ENCODE peak calls at places on chromosomes 5 and 9, in ten cellular contexts. O, G, A, E, L, D, K, Z, N and B are unnamed samples.

GRCh38 chr9:127344373-127344995 is 52.5 kb upstream of the SLC2A8 start:
- DNase-seq in O (no peak), Z (no peak), N (no peak), G (peak), L (peak), D (no peak), K (no peak), A (no peak), E (no peak), B (peak)

GRCh38 chr9:99095565-99095964 is 9.3 kb upstream of the TGFBR1 start:
- DNase-seq in O (no peak), D (no peak), K (no peak), G (no peak), N (no peak), A (no peak), E (no peak), Z (no peak), L (no peak), B (no peak)

GRCh38 chr9:19781240-19781639 is 7.6 kb downstream of the SLC24A2 start:
- DNase-seq in L (no peak), A (no peak), D (no peak), Z (no peak), O (no peak), G (no peak), K (no peak), N (no peak), E (no peak), B (peak)

GRCh38 chr9:136514022-136514714 is 31.3 kb upstream of the SEC16A start:
- DNase-seq in E (no peak), O (no peak), Z (no peak), G (no peak), L (no peak), D (no peak), A (no peak), K (no peak), N (no peak), B (no peak)

GRCh38 chr9:76658510-76659231 is 105.6 kb upstream of the PCA3 start:
- DNase-seq in O (peak), L (peak), N (no peak), D (peak), E (peak), Z (no peak), K (peak), A (no peak), G (peak), B (peak)

GRCh38 chr9:85290019-85290418 is 451.7 kb downstream of the AGTPBP1 start:
- DNase-seq in L (no peak), Z (no peak), E (no peak), D (no peak), A (no peak), G (no peak), N (no peak), O (no peak), K (no peak), B (no peak)

GRCh38 chr5:167694562-167694961 is 596.9 kb upstream of the WWC1 start:
- DNase-seq in K (no peak), D (no peak), L (no peak), N (no peak), E (no peak), G (no peak), O (no peak), A (no peak), Z (no peak), B (peak)

GRCh38 chr9:127176631-127177030 is 54.2 kb upstream of the ANGPTL2 start:
- DNase-seq in O (no peak), A (no peak), K (no peak), N (no peak), G (no peak), Z (no peak), D (no peak), L (no peak), E (no peak), B (no peak)

GRCh38 chr9:123933401-123933800 is 3.5 kb upstream of the DENND1A start:
- DNase-seq in Z (no peak), E (no peak), D (peak), G (no peak), N (no peak), L (peak), O (peak), A (no peak), K (peak), B (peak)

GRCh38 chr9:108743901-108744371 is 111.8 kb downstream of the ACTL7B start:
- DNase-seq in K (no peak), Z (no peak), L (peak), G (peak), E (no peak), O (peak), A (no peak), D (no peak), N (no peak), B (peak)

GRCh38 chr9:22416692-22417060 is 29.9 kb upstream of the DMRTA1 start:
- DNase-seq in N (no peak), Z (no peak), G (peak), L (no peak), A (no peak), E (no peak), D (peak), K (no peak), O (no peak), B (peak)

GRCh38 chr9:122386316-122386872 is 15.6 kb downstream of the PTGS1 start:
- DNase-seq in Z (no peak), O (no peak), L (no peak), K (no peak), E (no peak), G (no peak), A (peak), D (no peak), N (no peak), B (peak)

GRCh38 chr5:112921031-112921832 is 795 bp downstream of the REEP5 start:
- DNase-seq in E (peak), N (peak), K (peak), G (peak), Z (peak), A (peak), D (peak), L (peak), O (peak), B (peak)

GRCh38 chr9:80213613-80214012 is 641.8 kb downstream of the TLE4 start:
- DNase-seq in O (no peak), A (no peak), K (no peak), G (no peak), E (no peak), D (no peak), Z (no peak), L (no peak), N (no peak), B (no peak)

GRCh38 chr5:159660401-159660800 is 255.9 kb upstream of the ADRA1B start:
- DNase-seq in N (no peak), E (no peak), A (no peak), G (peak), O (no peak), K (no peak), D (peak), Z (no peak), L (peak), B (peak)

GRCh38 chr9:108953983-108954574 is 19.9 kb downstream of the ABITRAM start:
- DNase-seq in O (no peak), L (peak), N (no peak), D (peak), A (no peak), K (peak), G (peak), Z (no peak), E (peak), B (peak)